ENCODE peak calls at places on chromosomes 2 and 18, in nine cellular contexts. X is tibial nerve, I is HepG2, D is A549, S is stomach, Z is sigmoid colon, B is transverse colon, A is K562, H is ovary. U is an unnamed sample.

GRCh38 chr2:241852981-241853631 is 5.6 kb downstream of the PDCD1 start:
- DNase-seq in H (no peak), B (no peak), S (no peak), I (no peak), Z (peak), D (no peak), X (peak), A (no peak), U (no peak)

GRCh38 chr2:87996570-87996969 is 19.8 kb downstream of the RNU2-63P start:
- DNase-seq in B (no peak), X (no peak), D (no peak), I (no peak), H (no peak), A (no peak), S (no peak), Z (no peak), U (peak)

GRCh38 chr2:207845202-207845864 is 75.6 kb upstream of the FZD5 start:
- DNase-seq in X (no peak), I (peak), S (no peak), Z (no peak), A (no peak), D (peak), B (no peak), H (no peak), U (no peak)

GRCh38 chr2:176085120-176085788 is 1.5 kb upstream of the EVX2 start:
- DNase-seq in A (no peak), Z (no peak), D (no peak), B (no peak), H (no peak), I (no peak), X (no peak), S (peak), U (no peak)

GRCh38 chr2:11128258-11128951 is 26.9 kb upstream of the SLC66A3 start:
- DNase-seq in A (no peak), S (no peak), D (no peak), H (no peak), X (no peak), Z (no peak), I (no peak), B (no peak), U (no peak)

GRCh38 chr18:8084160-8084559 is 517.0 kb downstream of the PTPRM start:
- DNase-seq in H (no peak), Z (no peak), I (peak), B (no peak), S (no peak), D (peak), A (peak), X (no peak), U (no peak)

GRCh38 chr2:182379235-182379634 is 47.6 kb downstream of the PDE1A start:
- DNase-seq in Z (no peak), S (no peak), A (no peak), B (no peak), D (no peak), X (no peak), I (no peak), H (no peak), U (no peak)

GRCh38 chr18:25561923-25562322 is 210.0 kb upstream of the ZNF521 start:
- DNase-seq in B (peak), A (peak), H (no peak), Z (no peak), S (no peak), I (peak), X (no peak), D (peak), U (no peak)

GRCh38 chr2:130798472-130799221 is 38.1 kb upstream of the ARHGEF4 start:
- DNase-seq in H (peak), D (no peak), Z (no peak), S (no peak), X (no peak), B (no peak), I (no peak), A (no peak), U (peak)

GRCh38 chr2:170822292-170822884 is 5.7 kb downstream of the GAD1 start:
- DNase-seq in A (no peak), B (no peak), I (no peak), X (no peak), D (peak), H (no peak), S (no peak), Z (no peak), U (no peak)

GRCh38 chr18:12783524-12783923 is 80.7 kb downstream of the PSMG2 start:
- DNase-seq in B (peak), A (no peak), X (no peak), I (peak), D (no peak), Z (no peak), S (no peak), H (no peak), U (no peak)

GRCh38 chr18:8794133-8794986 is 89.0 kb downstream of the MTCL1 start:
- DNase-seq in I (peak), B (peak), X (no peak), A (no peak), S (no peak), D (peak), H (no peak), Z (no peak), U (no peak)

GRCh38 chr2:174138161-174138560 is 110.2 kb downstream of the OLA1 start:
- DNase-seq in I (peak), A (peak), Z (no peak), S (no peak), B (no peak), X (no peak), D (peak), H (no peak), U (no peak)

GRCh38 chr2:218082586-218083351 is 13.7 kb downstream of the RUFY4 start:
- DNase-seq in S (no peak), B (no peak), Z (no peak), X (no peak), A (no peak), H (no peak), I (no peak), D (no peak), U (peak)

GRCh38 chr2:75466708-75467311 is 93.9 kb downstream of the EVA1A start:
- DNase-seq in H (no peak), S (peak), A (peak), D (peak), Z (no peak), B (peak), I (peak), X (no peak), U (no peak)

GRCh38 chr2:57146951-57147350 is 899.7 kb upstream of the VRK2 start:
- DNase-seq in B (no peak), A (no peak), D (no peak), S (no peak), Z (no peak), H (no peak), X (no peak), I (no peak), U (no peak)

GRCh38 chr2:203804070-203804469 is 63.5 kb upstream of the CTLA4 start:
- DNase-seq in X (no peak), S (no peak), D (no peak), H (no peak), B (no peak), Z (no peak), I (no peak), A (no peak), U (no peak)

GRCh38 chr2:48248251-48248933 is 281.6 kb upstream of the STON1 start:
- DNase-seq in B (no peak), A (no peak), X (no peak), S (no peak), I (peak), Z (no peak), D (peak), H (no peak), U (no peak)

GRCh38 chr2:64260093-64260808 is 116.0 kb upstream of the PELI1 start:
- DNase-seq in D (no peak), B (no peak), Z (no peak), I (no peak), H (no peak), A (no peak), X (no peak), S (no peak), U (no peak)

GRCh38 chr2:182280128-182280527 is 146.7 kb downstream of the PDE1A start:
- DNase-seq in D (no peak), S (no peak), I (no peak), X (no peak), Z (no peak), B (no peak), A (no peak), H (no peak), U (no peak)

GRCh38 chr2:231545105-231545902 is 15.1 kb upstream of the NMUR1 start:
- DNase-seq in X (no peak), B (peak), I (no peak), S (peak), H (no peak), Z (no peak), D (no peak), A (no peak), U (no peak)

GRCh38 chr2:109558076-109558882 is 55.5 kb downstream of the SEPTIN10 start:
- DNase-seq in A (no peak), I (peak), H (no peak), B (peak), D (peak), Z (no peak), X (no peak), S (peak), U (no peak)

GRCh38 chr18:26547302-26548143 is 830 bp downstream of the KCTD1 start:
- DNase-seq in B (peak), S (peak), I (no peak), D (peak), X (peak), Z (peak), H (peak), A (no peak), U (peak)

GRCh38 chr2:127630409-127631183 is 15.4 kb upstream of the GPR17 start:
- DNase-seq in B (no peak), S (no peak), Z (peak), H (no peak), A (no peak), X (no peak), D (no peak), I (no peak), U (no peak)

GRCh38 chr2:160566717-160567116 is 73.1 kb upstream of the RBMS1 start:
- DNase-seq in X (no peak), I (no peak), D (no peak), S (no peak), B (no peak), H (no peak), Z (no peak), A (no peak), U (no peak)

GRCh38 chr18:70672581-70672980 is 383.7 kb downstream of the SOCS6 start:
- DNase-seq in A (no peak), H (no peak), Z (no peak), I (no peak), D (no peak), S (no peak), B (no peak), X (no peak), U (no peak)

GRCh38 chr18:63783394-63783793 is 8.2 kb downstream of the SERPINB7 start:
- DNase-seq in D (peak), Z (no peak), S (no peak), B (no peak), A (no peak), X (no peak), H (no peak), I (no peak), U (no peak)

GRCh38 chr2:46850742-46851141 is 64.9 kb downstream of the MCFD2 start:
- DNase-seq in X (no peak), Z (peak), S (peak), A (peak), H (peak), B (peak), I (no peak), D (peak), U (no peak)

GRCh38 chr2:77520981-77521380 is 1.2 kb downstream of the LRRTM4 start:
- DNase-seq in H (no peak), S (no peak), Z (no peak), A (no peak), X (no peak), I (no peak), D (no peak), B (no peak), U (no peak)

GRCh38 chr2:134499307-134499706 is 219.5 kb downstream of the TMEM163 start:
- DNase-seq in D (no peak), S (no peak), I (no peak), Z (no peak), H (no peak), B (no peak), X (no peak), A (no peak), U (no peak)

GRCh38 chr2:29475446-29476006 is 360.3 kb downstream of the CLIP4 start:
- DNase-seq in S (no peak), D (no peak), H (no peak), X (no peak), B (no peak), A (no peak), Z (no peak), I (no peak), U (no peak)

GRCh38 chr2:234999740-235000425 is 48.1 kb downstream of the SH3BP4 start:
- DNase-seq in B (no peak), H (no peak), A (no peak), D (no peak), X (no peak), S (peak), Z (no peak), I (no peak), U (no peak)

GRCh38 chr2:108194409-108195132 is 45.2 kb upstream of the SULT1C3 start:
- DNase-seq in D (peak), B (no peak), S (no peak), X (no peak), A (no peak), H (no peak), Z (no peak), I (no peak), U (no peak)

GRCh38 chr2:20584637-20585321 is 66.1 kb downstream of the HS1BP3 start:
- DNase-seq in D (peak), H (peak), A (no peak), I (peak), B (peak), S (peak), Z (peak), X (no peak), U (no peak)

DNA sequence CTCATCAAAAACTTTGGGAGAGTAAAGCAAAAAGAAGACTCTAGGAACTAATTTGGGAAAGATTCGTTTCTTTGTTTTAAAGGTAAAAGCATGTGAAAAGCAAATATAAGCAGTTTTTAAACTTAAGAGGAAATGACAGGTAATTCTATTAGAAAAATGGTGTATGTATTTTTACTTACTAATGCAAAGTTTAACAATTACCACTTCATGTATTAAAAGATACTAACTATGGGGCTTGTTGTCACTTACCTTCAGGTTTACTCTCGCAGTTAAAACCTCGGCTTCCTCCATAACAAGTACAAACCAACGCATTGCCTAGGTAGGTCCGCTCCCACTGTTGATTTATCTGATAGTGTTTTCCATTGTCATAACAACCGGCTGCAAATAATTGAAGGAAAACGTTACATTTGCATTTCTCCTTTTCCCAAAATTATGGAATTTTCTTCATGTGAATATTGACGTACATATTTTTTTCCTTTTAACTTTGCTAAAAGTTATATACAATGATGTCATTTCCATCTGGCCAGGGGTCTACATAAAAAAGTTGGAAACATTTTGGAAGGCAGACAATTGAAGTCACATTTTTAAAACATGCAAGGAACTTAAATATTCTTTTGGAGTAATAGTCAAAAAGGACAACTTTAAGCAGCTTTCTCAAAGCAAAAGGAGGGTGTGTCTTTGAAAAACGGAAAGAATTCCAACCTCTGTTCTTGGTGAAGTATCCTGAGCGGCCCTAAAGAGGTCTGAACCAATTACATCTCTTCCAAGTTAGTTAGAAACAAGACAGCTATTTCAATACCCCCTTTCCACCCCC is 1.2 kb downstream of the FN1 start:
- DNase-seq in Z (no peak), D (no peak), S (no peak), A (no peak), X (no peak), H (no peak), I (no peak), B (no peak), U (no peak)
- H3K4me3 ChIP-seq in Z (peak), D (peak), S (peak), A (no peak), X (peak), H (peak), I (peak), B (peak), U (peak)

GRCh38 chr2:112836695-112837117 is at the start of gene IL1B:
- DNase-seq in X (no peak), A (no peak), I (no peak), D (peak), H (no peak), Z (no peak), B (no peak), S (no peak), U (no peak)
- TF ChIP-seq EP300 in X (no peak), A (no peak), I (no peak), D (no peak), H (no peak), Z (no peak), B (no peak), S (no peak), U (no peak)

GRCh38 chr2:197455428-197455827 is 2.1 kb downstream of the COQ10B start:
- DNase-seq in B (no peak), Z (no peak), S (no peak), I (no peak), H (no peak), X (no peak), D (no peak), A (no peak), U (no peak)

GRCh38 chr2:197452754-197453122 is 614 bp upstream of the COQ10B start:
- DNase-seq in X (no peak), H (no peak), S (no peak), Z (no peak), D (no peak), I (no peak), B (no peak), A (no peak), U (no peak)

GRCh38 chr2:197453123-197453913 is at the start of gene COQ10B:
- DNase-seq in X (peak), H (peak), A (peak), Z (peak), S (peak), I (peak), B (peak), D (peak), U (peak)

GRCh38 chr2:197454923-197455322 is 1.6 kb downstream of the COQ10B start:
- DNase-seq in H (no peak), B (no peak), A (no peak), D (no peak), S (no peak), Z (no peak), X (no peak), I (no peak), U (no peak)

DNA sequence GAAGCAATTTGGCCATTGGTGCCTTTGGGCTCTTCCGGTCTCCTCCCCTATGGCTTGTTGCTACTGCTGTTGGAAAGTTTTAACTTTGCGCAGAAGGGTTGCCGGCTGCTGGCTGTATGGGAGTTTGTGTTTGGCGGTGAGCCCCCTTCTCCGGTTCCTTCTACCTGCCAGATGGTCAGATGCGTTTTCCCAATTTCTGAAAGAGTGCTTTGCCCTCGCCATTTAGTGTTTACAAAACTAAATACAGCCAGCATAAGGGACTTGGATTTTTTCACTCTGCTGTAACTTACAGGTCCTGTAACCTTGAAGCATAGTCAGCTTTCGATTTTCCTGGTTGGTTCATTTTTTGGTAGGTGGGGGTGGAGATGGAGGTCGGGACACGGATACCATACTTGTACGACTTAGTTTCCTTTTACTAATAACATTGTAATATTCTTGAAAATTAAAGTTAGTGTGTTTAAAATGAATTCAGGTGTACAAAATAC is 604 bp downstream of the COQ10B start:
- DNase-seq in Z (peak), D (no peak), S (peak), H (no peak), X (no peak), A (peak), I (peak), B (peak), U (peak)
- TF ChIP-seq POLR2A in Z (peak), D (no peak), S (no peak), H (no peak), X (no peak), A (peak), I (no peak), B (no peak), U (peak)

GRCh38 chr18:79524181-79525078 is 128.7 kb downstream of the NFATC1 start:
- DNase-seq in I (no peak), X (peak), A (no peak), H (peak), Z (peak), D (no peak), S (no peak), B (no peak), U (no peak)
- H3K4me3 ChIP-seq in I (no peak), X (no peak), A (no peak), H (no peak), Z (no peak), D (no peak), S (no peak), B (no peak), U (no peak)

DNA sequence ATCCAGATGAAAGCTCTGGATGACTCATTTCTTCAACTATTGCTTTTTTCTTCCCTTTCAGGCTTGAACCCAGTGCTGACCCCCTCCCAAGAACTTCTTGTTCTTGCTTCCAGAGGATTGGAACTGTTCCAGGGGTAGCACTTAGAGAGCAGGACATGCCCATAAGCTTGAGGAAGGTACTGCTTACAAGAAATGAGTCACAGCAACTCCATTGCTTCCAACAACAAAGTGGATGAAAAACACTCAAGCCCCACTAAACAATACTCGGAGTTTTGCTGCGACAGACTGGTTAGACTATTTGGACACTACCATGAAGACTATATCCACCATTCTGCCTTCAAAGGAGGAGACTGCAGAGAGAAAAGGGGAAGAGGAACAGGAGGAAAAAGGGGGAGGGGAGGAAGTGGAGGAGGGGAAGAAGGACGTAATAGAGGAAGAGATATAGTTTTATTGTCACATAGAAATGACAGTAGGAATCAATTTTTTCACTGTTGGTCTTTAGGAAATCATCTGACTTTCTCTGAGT is 1.6 kb upstream of the EPC2 start:
- DNase-seq in S (no peak), Z (no peak), H (no peak), A (peak), X (no peak), D (peak), I (no peak), B (no peak), U (no peak)
- TF ChIP-seq EP300 in S (no peak), Z (no peak), H (no peak), A (peak), X (no peak), D (no peak), I (no peak), B (no peak), U (no peak)